ENCODE peak calls at places on chromosome 12, in eight cellular contexts. B is heart left ventricle, U is gastrocnemius medialis, P is tibial nerve, E is body of pancreas, M is prostate gland, G is HCT116, L is Peyer's patch. Y is an unnamed sample.

GRCh38 chr12:108302471-108303311 is 36.4 kb downstream of the CMKLR1 start:
- DNase-seq in B (peak; percentile 88), U (peak; percentile 54), P (peak; percentile 84), E (peak; percentile 59), M (no peak), G (no peak), L (peak; percentile 62), Y (peak; percentile 95)

GRCh38 chr12:89181271-89181920 is 170.9 kb downstream of the DUSP6 start:
- DNase-seq in B (no peak), U (no peak), P (no peak), E (no peak), M (no peak), G (no peak), L (no peak), Y (no peak)

GRCh38 chr12:85281947-85282312 is 1.9 kb downstream of the ALX1 start:
- DNase-seq in B (no peak), U (no peak), P (no peak), E (no peak), M (no peak), G (no peak), L (no peak), Y (no peak)

GRCh38 chr12:22539055-22539454 is 5.3 kb downstream of the C2CD5 start:
- DNase-seq in B (no peak), U (no peak), P (no peak), E (no peak), M (no peak), G (no peak), L (no peak), Y (no peak)

GRCh38 chr12:46174919-46175318 is 93.9 kb downstream of the SLC38A1 start:
- DNase-seq in B (no peak), U (no peak), P (no peak), E (no peak), M (no peak), G (no peak), L (no peak), Y (no peak)

GRCh38 chr12:25839470-25839869 is 119.0 kb upstream of the RASSF8 start:
- DNase-seq in B (no peak), U (no peak), P (no peak), E (no peak), M (no peak), G (no peak), L (no peak), Y (no peak)

GRCh38 chr12:38144049-38144448 is 172.5 kb upstream of the ALG10B start:
- DNase-seq in B (no peak), U (no peak), P (no peak), E (no peak), M (no peak), G (no peak), L (no peak), Y (no peak)

GRCh38 chr12:50187084-50187900 is 20.1 kb upstream of the CERS5 start:
- DNase-seq in B (no peak), U (no peak), P (no peak), E (no peak), M (no peak), G (no peak), L (no peak), Y (no peak)

GRCh38 chr12:100138048-100138907 is 4.4 kb downstream of the BLTP3B start:
- DNase-seq in B (no peak), U (no peak), P (no peak), E (no peak), M (no peak), G (no peak), L (no peak), Y (no peak)

GRCh38 chr12:6828671-6829531 is 694 bp downstream of the P3H3 start:
- DNase-seq in B (no peak), U (no peak), P (no peak), E (peak; percentile 79), M (peak; percentile 46), G (no peak), L (peak; percentile 70), Y (no peak)

GRCh38 chr12:76680940-76681339 is 83.0 kb upstream of the ZDHHC17 start:
- DNase-seq in B (no peak), U (no peak), P (no peak), E (no peak), M (no peak), G (no peak), L (no peak), Y (no peak)

GRCh38 chr12:15037091-15037723 is 64.4 kb downstream of the PDE6H start:
- DNase-seq in B (no peak), U (no peak), P (no peak), E (no peak), M (no peak), G (no peak), L (no peak), Y (no peak)

GRCh38 chr12:15033029-15033428 is 60.2 kb downstream of the PDE6H start:
- DNase-seq in B (no peak), U (no peak), P (no peak), E (no peak), M (no peak), G (no peak), L (no peak), Y (no peak)

GRCh38 chr12:15035185-15035584 is 62.3 kb downstream of the PDE6H start:
- DNase-seq in B (no peak), U (no peak), P (no peak), E (no peak), M (no peak), G (no peak), L (no peak), Y (no peak)

DNA sequence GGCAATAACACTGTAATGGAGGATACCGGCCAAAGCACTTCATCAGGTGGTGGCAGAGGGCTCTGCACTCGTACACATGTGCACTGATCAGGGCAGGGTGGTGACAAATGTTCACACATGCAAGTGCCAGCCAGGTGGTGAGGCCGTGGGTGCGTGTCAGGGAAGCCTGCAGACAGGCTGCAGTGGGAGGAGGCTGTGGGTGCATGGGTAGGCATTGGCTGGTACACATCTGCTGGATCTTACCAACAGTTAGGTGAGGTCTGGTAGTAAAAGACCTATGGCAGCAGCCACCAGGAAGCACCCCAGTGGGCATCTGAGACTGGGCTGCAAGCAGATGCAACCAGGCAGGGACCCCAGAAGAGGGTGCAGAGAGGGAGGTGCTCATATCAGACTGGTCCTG is 65.3 kb downstream of the PDE6H start:
- DNase-seq in B (no peak), U (no peak), P (no peak), E (no peak), M (no peak), G (no peak), L (no peak), Y (no peak)
- H3K27ac ChIP-seq in B (no peak overlapping the region), U (no peak overlapping the region), P (no peak overlapping the region), E (no peak overlapping the region), M (no peak overlapping the region), G (no peak overlapping the region), L (no peak overlapping the region), Y (no peak overlapping the region)

GRCh38 chr12:56152756-56153137 is 360 bp downstream of the MYL6B start:
- DNase-seq in B (no peak), U (no peak), P (no peak), E (no peak), M (no peak), G (no peak), L (no peak), Y (no peak)

GRCh38 chr12:56150563-56150962 is 1.8 kb upstream of the MYL6B start:
- DNase-seq in B (no peak), U (no peak), P (no peak), E (no peak), M (no peak), G (no peak), L (no peak), Y (no peak)

GRCh38 chr12:56151672-56152131 is 685 bp upstream of the MYL6B start:
- DNase-seq in B (no peak), U (peak; percentile 23), P (no peak), E (peak; percentile 79), M (peak; percentile 62), G (peak; percentile 44), L (peak; percentile 84), Y (no peak)

GRCh38 chr12:56153291-56154065 is 1.1 kb downstream of the MYL6B start:
- DNase-seq in B (no peak), U (no peak), P (no peak), E (no peak), M (no peak), G (no peak), L (no peak), Y (no peak)

GRCh38 chr12:56152132-56152755 is at the start of gene MYL6B:
- DNase-seq in B (peak; percentile 95), U (peak; percentile 92), P (peak; percentile 89), E (peak; percentile 95), M (peak; percentile 93), G (peak; percentile 81), L (peak; percentile 98), Y (no peak)
- TF ChIP-seq POLR2A in B (peak; percentile 62), U (peak; percentile 61), P (peak; percentile 62), E (peak; percentile 73), M (peak; percentile 53), G (no peak), L (peak; percentile 26), Y (peak; percentile 28)

DNA sequence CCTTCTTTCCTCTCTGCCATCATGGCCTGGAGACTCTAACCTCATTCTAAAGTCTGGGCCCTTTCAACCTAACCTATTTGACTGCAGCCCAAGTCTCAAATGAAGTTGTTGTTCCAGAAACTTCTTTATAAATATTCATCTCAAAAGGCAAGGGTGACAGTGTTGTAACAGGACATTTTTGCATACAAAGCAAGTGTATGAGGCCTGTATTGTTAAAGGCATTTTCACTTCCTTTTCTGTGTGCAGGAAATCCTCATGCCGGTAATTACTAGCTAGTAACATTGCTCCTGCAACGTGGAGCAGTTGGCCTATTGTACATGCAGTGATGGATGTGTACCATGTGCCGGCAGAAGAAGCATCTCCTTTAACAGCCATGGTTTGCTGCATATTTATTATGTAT is 156.5 kb upstream of the RMST start:
- DNase-seq in B (no peak), U (no peak), P (no peak), E (no peak), M (no peak), G (no peak), L (no peak), Y (no peak)
- H3K27ac ChIP-seq in B (no peak overlapping the region), U (no peak overlapping the region), P (no peak overlapping the region), E (no peak overlapping the region), M (no peak overlapping the region), G (no peak overlapping the region), L (no peak overlapping the region), Y (no peak overlapping the region)

GRCh38 chr12:79275631-79276030 is 411.1 kb downstream of the SYT1 start:
- DNase-seq in B (no peak), U (no peak), P (no peak), E (no peak), M (no peak), G (no peak), L (no peak), Y (no peak)
- TF ChIP-seq POLR2A in B (no peak), U (no peak), P (no peak), E (no peak), M (no peak), G (no peak), L (no peak), Y (no peak)

Y was measured in vagina.